ENCODE peak calls at places on chromosomes 3 and 15, in ten cellular contexts. One of them, this sample, is unnamed.

GRCh38 chr3:25782938-25783660 is at the start of gene NGLY1:
- DNase-seq in CD4-positive, alpha-beta memory T cell: peak
- DNase-seq in DMS153: no peak
- DNase-seq in RWPE1: peak
- DNase-seq in posterior vena cava: peak
- DNase-seq in Calu3: peak
- DNase-seq in NCI-H146: peak
- DNase-seq in activated naive CD8-positive, alpha-beta T cell treated with anti-CD3 and anti-CD28 coated beads for 36 hours: peak
- DNase-seq in progenitor cell of endocrine pancreas: peak
- DNase-seq in endothelial cell: peak
- DNase-seq in this sample: peak

GRCh38 chr3:126261037-126261436 is 80.7 kb upstream of the ALDH1L1 start:
- DNase-seq in posterior vena cava: peak
- DNase-seq in endothelial cell: no peak
- DNase-seq in Calu3: peak
- DNase-seq in DMS153: no peak
- DNase-seq in activated naive CD8-positive, alpha-beta T cell treated with anti-CD3 and anti-CD28 coated beads for 36 hours: peak
- DNase-seq in progenitor cell of endocrine pancreas: no peak
- DNase-seq in RWPE1: no peak
- DNase-seq in CD4-positive, alpha-beta memory T cell: no peak
- DNase-seq in NCI-H146: no peak
- DNase-seq in this sample: no peak

GRCh38 chr3:64650710-64651109 is 37.1 kb downstream of the ADAMTS9 start:
- DNase-seq in posterior vena cava: no peak
- DNase-seq in progenitor cell of endocrine pancreas: no peak
- DNase-seq in RWPE1: no peak
- DNase-seq in endothelial cell: no peak
- DNase-seq in DMS153: no peak
- DNase-seq in CD4-positive, alpha-beta memory T cell: no peak
- DNase-seq in NCI-H146: no peak
- DNase-seq in activated naive CD8-positive, alpha-beta T cell treated with anti-CD3 and anti-CD28 coated beads for 36 hours: no peak
- DNase-seq in Calu3: no peak
- DNase-seq in this sample: no peak

GRCh38 chr3:44090036-44090435 is 151.7 kb upstream of the TOPAZ1 start:
- DNase-seq in posterior vena cava: no peak
- DNase-seq in endothelial cell: no peak
- DNase-seq in RWPE1: no peak
- DNase-seq in NCI-H146: no peak
- DNase-seq in activated naive CD8-positive, alpha-beta T cell treated with anti-CD3 and anti-CD28 coated beads for 36 hours: no peak
- DNase-seq in Calu3: no peak
- DNase-seq in DMS153: no peak
- DNase-seq in progenitor cell of endocrine pancreas: no peak
- DNase-seq in CD4-positive, alpha-beta memory T cell: no peak
- DNase-seq in this sample: no peak

GRCh38 chr3:53196575-53197407 is 35.8 kb downstream of the PRKCD start:
- DNase-seq in CD4-positive, alpha-beta memory T cell: no peak
- DNase-seq in RWPE1: no peak
- DNase-seq in NCI-H146: no peak
- DNase-seq in endothelial cell: no peak
- DNase-seq in activated naive CD8-positive, alpha-beta T cell treated with anti-CD3 and anti-CD28 coated beads for 36 hours: peak
- DNase-seq in posterior vena cava: no peak
- DNase-seq in Calu3: no peak
- DNase-seq in DMS153: no peak
- DNase-seq in progenitor cell of endocrine pancreas: no peak
- DNase-seq in this sample: no peak

GRCh38 chr3:96813820-96814580 is 394 bp upstream of the EPHA6 start:
- DNase-seq in CD4-positive, alpha-beta memory T cell: no peak
- DNase-seq in activated naive CD8-positive, alpha-beta T cell treated with anti-CD3 and anti-CD28 coated beads for 36 hours: peak
- DNase-seq in NCI-H146: peak
- DNase-seq in RWPE1: peak
- DNase-seq in DMS153: peak
- DNase-seq in progenitor cell of endocrine pancreas: peak
- DNase-seq in posterior vena cava: peak
- DNase-seq in endothelial cell: peak
- DNase-seq in Calu3: peak
- DNase-seq in this sample: peak

GRCh38 chr3:192851821-192852352 is 65.8 kb downstream of the MB21D2 start:
- DNase-seq in endothelial cell: no peak
- DNase-seq in posterior vena cava: peak
- DNase-seq in DMS153: peak
- DNase-seq in CD4-positive, alpha-beta memory T cell: no peak
- DNase-seq in Calu3: peak
- DNase-seq in activated naive CD8-positive, alpha-beta T cell treated with anti-CD3 and anti-CD28 coated beads for 36 hours: no peak
- DNase-seq in RWPE1: peak
- DNase-seq in NCI-H146: peak
- DNase-seq in progenitor cell of endocrine pancreas: no peak
- DNase-seq in this sample: peak

GRCh38 chr15:62564889-62565288 is 399.8 kb upstream of the C2CD4B start:
- DNase-seq in CD4-positive, alpha-beta memory T cell: no peak
- DNase-seq in activated naive CD8-positive, alpha-beta T cell treated with anti-CD3 and anti-CD28 coated beads for 36 hours: no peak
- DNase-seq in Calu3: no peak
- DNase-seq in NCI-H146: no peak
- DNase-seq in endothelial cell: no peak
- DNase-seq in progenitor cell of endocrine pancreas: no peak
- DNase-seq in DMS153: no peak
- DNase-seq in RWPE1: no peak
- DNase-seq in posterior vena cava: no peak
- DNase-seq in this sample: no peak

GRCh38 chr3:151308089-151308488 is 8.5 kb downstream of the GPR87 start:
- DNase-seq in CD4-positive, alpha-beta memory T cell: no peak
- DNase-seq in endothelial cell: no peak
- DNase-seq in RWPE1: no peak
- DNase-seq in activated naive CD8-positive, alpha-beta T cell treated with anti-CD3 and anti-CD28 coated beads for 36 hours: no peak
- DNase-seq in progenitor cell of endocrine pancreas: no peak
- DNase-seq in Calu3: no peak
- DNase-seq in DMS153: no peak
- DNase-seq in posterior vena cava: no peak
- DNase-seq in NCI-H146: no peak
- DNase-seq in this sample: no peak

GRCh38 chr3:127015282-127016042 is 32.5 kb downstream of the PLXNA1 start:
- DNase-seq in NCI-H146: peak
- DNase-seq in CD4-positive, alpha-beta memory T cell: no peak
- DNase-seq in Calu3: peak
- DNase-seq in activated naive CD8-positive, alpha-beta T cell treated with anti-CD3 and anti-CD28 coated beads for 36 hours: peak
- DNase-seq in DMS153: no peak
- DNase-seq in posterior vena cava: no peak
- DNase-seq in progenitor cell of endocrine pancreas: no peak
- DNase-seq in RWPE1: no peak
- DNase-seq in endothelial cell: no peak
- DNase-seq in this sample: no peak

GRCh38 chr15:41969851-41970431 is 2.4 kb downstream of the EHD4 start:
- DNase-seq in posterior vena cava: peak
- DNase-seq in CD4-positive, alpha-beta memory T cell: peak
- DNase-seq in RWPE1: no peak
- DNase-seq in DMS153: no peak
- DNase-seq in NCI-H146: no peak
- DNase-seq in Calu3: no peak
- DNase-seq in progenitor cell of endocrine pancreas: no peak
- DNase-seq in activated naive CD8-positive, alpha-beta T cell treated with anti-CD3 and anti-CD28 coated beads for 36 hours: peak
- DNase-seq in endothelial cell: no peak
- DNase-seq in this sample: no peak

GRCh38 chr3:6220361-6220957 is 640.5 kb upstream of the GRM7 start:
- DNase-seq in Calu3: no peak
- DNase-seq in CD4-positive, alpha-beta memory T cell: no peak
- DNase-seq in DMS153: no peak
- DNase-seq in RWPE1: no peak
- DNase-seq in posterior vena cava: no peak
- DNase-seq in progenitor cell of endocrine pancreas: no peak
- DNase-seq in activated naive CD8-positive, alpha-beta T cell treated with anti-CD3 and anti-CD28 coated beads for 36 hours: no peak
- DNase-seq in endothelial cell: no peak
- DNase-seq in NCI-H146: no peak
- DNase-seq in this sample: no peak

GRCh38 chr3:172646439-172647015 is 64.3 kb downstream of the NCEH1 start:
- DNase-seq in NCI-H146: peak
- DNase-seq in endothelial cell: no peak
- DNase-seq in Calu3: peak
- DNase-seq in DMS153: peak
- DNase-seq in progenitor cell of endocrine pancreas: no peak
- DNase-seq in CD4-positive, alpha-beta memory T cell: no peak
- DNase-seq in posterior vena cava: no peak
- DNase-seq in RWPE1: no peak
- DNase-seq in activated naive CD8-positive, alpha-beta T cell treated with anti-CD3 and anti-CD28 coated beads for 36 hours: no peak
- DNase-seq in this sample: peak

GRCh38 chr3:38089163-38089562 is 47.8 kb downstream of the ACAA1 start:
- DNase-seq in DMS153: no peak
- DNase-seq in RWPE1: no peak
- DNase-seq in Calu3: no peak
- DNase-seq in endothelial cell: no peak
- DNase-seq in progenitor cell of endocrine pancreas: no peak
- DNase-seq in CD4-positive, alpha-beta memory T cell: no peak
- DNase-seq in posterior vena cava: no peak
- DNase-seq in NCI-H146: no peak
- DNase-seq in activated naive CD8-positive, alpha-beta T cell treated with anti-CD3 and anti-CD28 coated beads for 36 hours: no peak
- DNase-seq in this sample: no peak

GRCh38 chr15:48641416-48641815 is 4.1 kb downstream of the FBN1 start:
- DNase-seq in NCI-H146: no peak
- DNase-seq in Calu3: no peak
- DNase-seq in DMS153: no peak
- DNase-seq in posterior vena cava: no peak
- DNase-seq in activated naive CD8-positive, alpha-beta T cell treated with anti-CD3 and anti-CD28 coated beads for 36 hours: no peak
- DNase-seq in RWPE1: peak
- DNase-seq in progenitor cell of endocrine pancreas: no peak
- DNase-seq in CD4-positive, alpha-beta memory T cell: no peak
- DNase-seq in endothelial cell: no peak
- DNase-seq in this sample: no peak

GRCh38 chr15:29910068-29910467 is 87.8 kb upstream of the TJP1 start:
- DNase-seq in activated naive CD8-positive, alpha-beta T cell treated with anti-CD3 and anti-CD28 coated beads for 36 hours: no peak
- DNase-seq in endothelial cell: no peak
- DNase-seq in progenitor cell of endocrine pancreas: no peak
- DNase-seq in DMS153: no peak
- DNase-seq in Calu3: no peak
- DNase-seq in NCI-H146: no peak
- DNase-seq in RWPE1: no peak
- DNase-seq in CD4-positive, alpha-beta memory T cell: no peak
- DNase-seq in posterior vena cava: no peak
- DNase-seq in this sample: no peak

GRCh38 chr3:171187706-171188290 is 161.3 kb upstream of the SLC2A2 start:
- DNase-seq in activated naive CD8-positive, alpha-beta T cell treated with anti-CD3 and anti-CD28 coated beads for 36 hours: no peak
- DNase-seq in endothelial cell: peak
- DNase-seq in DMS153: peak
- DNase-seq in RWPE1: peak
- DNase-seq in CD4-positive, alpha-beta memory T cell: peak
- DNase-seq in Calu3: peak
- DNase-seq in NCI-H146: peak
- DNase-seq in posterior vena cava: no peak
- DNase-seq in progenitor cell of endocrine pancreas: peak
- DNase-seq in this sample: peak

GRCh38 chr3:113231391-113231790 is 20.0 kb downstream of the BOC start:
- DNase-seq in Calu3: no peak
- DNase-seq in activated naive CD8-positive, alpha-beta T cell treated with anti-CD3 and anti-CD28 coated beads for 36 hours: no peak
- DNase-seq in NCI-H146: no peak
- DNase-seq in progenitor cell of endocrine pancreas: no peak
- DNase-seq in DMS153: no peak
- DNase-seq in posterior vena cava: no peak
- DNase-seq in RWPE1: no peak
- DNase-seq in endothelial cell: no peak
- DNase-seq in CD4-positive, alpha-beta memory T cell: no peak
- DNase-seq in this sample: no peak

This sample was measured in NCI-H510A treated with DMSO at 0.1 percent for 48 hours.